ENCODE peak calls at places on chromosomes 16 and 17, in six cellular contexts. J, R, S, T, G and L are unnamed samples.

GRCh38 chr17:79946352-79947231 is 89.1 kb downstream of the TBC1D16 start:
- DNase-seq in G (no peak), J (peak; percentile 56), R (peak; percentile 37), S (peak; percentile 17), T (no peak), L (no peak)

GRCh38 chr16:29698484-29699323 is 19.7 kb downstream of the QPRT start:
- DNase-seq in T (no peak), R (peak; percentile 25), G (no peak), J (no peak), S (no peak), L (no peak)

GRCh38 chr16:57607676-57608461 is 20.6 kb upstream of the ADGRG1 start:
- DNase-seq in R (no peak), J (no peak), S (no peak), T (no peak), G (no peak), L (no peak)

GRCh38 chr17:29420128-29420527 is 30.0 kb downstream of the TAOK1 start:
- DNase-seq in J (no peak), S (no peak), T (no peak), G (no peak), R (no peak), L (no peak)

GRCh38 chr16:67154578-67155304 is 3.9 kb upstream of the B3GNT9 start:
- DNase-seq in S (no peak), T (no peak), R (no peak), J (peak; percentile 75), G (no peak), L (no peak)

GRCh38 chr17:57407287-57408063 is 151.2 kb downstream of the MSI2 start:
- DNase-seq in T (peak; percentile 94), R (no peak), G (no peak), J (no peak), S (no peak), L (no peak)

GRCh38 chr16:54936086-54936978 is 5.7 kb downstream of the IRX5 start:
- DNase-seq in T (no peak), G (no peak), S (no peak), R (no peak), J (no peak), L (no peak)

GRCh38 chr16:88635671-88636070 is 2.7 kb upstream of the IL17C start:
- DNase-seq in J (peak; percentile 75), T (no peak), G (no peak), S (no peak), R (no peak), L (no peak)

GRCh38 chr16:13938480-13938879 is 18.5 kb downstream of the ERCC4 start:
- DNase-seq in R (no peak), J (no peak), G (no peak), T (no peak), S (no peak), L (no peak)

GRCh38 chr16:82681592-82681991 is 54.8 kb downstream of the CDH13 start:
- DNase-seq in R (no peak), J (no peak), G (no peak), S (no peak), T (no peak), L (no peak)

GRCh38 chr17:798246-798645 is 16.1 kb downstream of the MRM3 start:
- DNase-seq in J (peak; percentile 16), S (no peak), T (no peak), G (no peak), R (no peak), L (no peak)

GRCh38 chr17:8726951-8727555 is 17.6 kb downstream of the CCDC42 start:
- DNase-seq in S (no peak), T (no peak), G (no peak), J (no peak), R (no peak), L (no peak)

GRCh38 chr16:64370112-64370511 is 751.8 kb downstream of the CDH11 start:
- DNase-seq in G (no peak), R (no peak), J (no peak), S (no peak), T (no peak), L (no peak)

GRCh38 chr16:84881702-84882521 is 62.1 kb downstream of the CRISPLD2 start:
- DNase-seq in J (no peak), G (no peak), R (no peak), S (no peak), T (peak; percentile 77), L (peak; percentile 66)

GRCh38 chr16:70749681-70750601 is 51.0 kb downstream of the VAC14 start:
- DNase-seq in S (peak; percentile 72), J (no peak), T (no peak), G (no peak), R (no peak), L (no peak)

GRCh38 chr17:31580331-31581021 is 189.0 kb downstream of the RAB11FIP4 start:
- DNase-seq in S (no peak), G (no peak), J (no peak), R (peak; percentile 78), T (peak; percentile 80), L (no peak)

GRCh38 chr16:1539720-1540555 is 6.5 kb downstream of the TMEM204 start:
- DNase-seq in G (no peak), S (peak; percentile 11), T (no peak), J (no peak), R (no peak), L (no peak)

GRCh38 chr17:79923974-79924638 is 84.9 kb upstream of the CBX4 start:
- DNase-seq in R (no peak), T (no peak), S (no peak), J (no peak), G (peak; percentile 55), L (no peak)

GRCh38 chr16:53323924-53324323 is 110.3 kb upstream of the RBL2 start:
- DNase-seq in S (no peak), J (no peak), R (no peak), T (no peak), G (no peak), L (no peak)

GRCh38 chr17:17439971-17440843 is 36.6 kb upstream of the MED9 start:
- DNase-seq in S (no peak), J (peak; percentile 88), R (peak; percentile 80), G (peak; percentile 75), T (no peak), L (no peak)

GRCh38 chr16:1899641-1900451 is 18.4 kb downstream of the HS3ST6 start:
- DNase-seq in T (no peak), G (no peak), S (no peak), J (no peak), R (no peak), L (no peak)

DNA sequence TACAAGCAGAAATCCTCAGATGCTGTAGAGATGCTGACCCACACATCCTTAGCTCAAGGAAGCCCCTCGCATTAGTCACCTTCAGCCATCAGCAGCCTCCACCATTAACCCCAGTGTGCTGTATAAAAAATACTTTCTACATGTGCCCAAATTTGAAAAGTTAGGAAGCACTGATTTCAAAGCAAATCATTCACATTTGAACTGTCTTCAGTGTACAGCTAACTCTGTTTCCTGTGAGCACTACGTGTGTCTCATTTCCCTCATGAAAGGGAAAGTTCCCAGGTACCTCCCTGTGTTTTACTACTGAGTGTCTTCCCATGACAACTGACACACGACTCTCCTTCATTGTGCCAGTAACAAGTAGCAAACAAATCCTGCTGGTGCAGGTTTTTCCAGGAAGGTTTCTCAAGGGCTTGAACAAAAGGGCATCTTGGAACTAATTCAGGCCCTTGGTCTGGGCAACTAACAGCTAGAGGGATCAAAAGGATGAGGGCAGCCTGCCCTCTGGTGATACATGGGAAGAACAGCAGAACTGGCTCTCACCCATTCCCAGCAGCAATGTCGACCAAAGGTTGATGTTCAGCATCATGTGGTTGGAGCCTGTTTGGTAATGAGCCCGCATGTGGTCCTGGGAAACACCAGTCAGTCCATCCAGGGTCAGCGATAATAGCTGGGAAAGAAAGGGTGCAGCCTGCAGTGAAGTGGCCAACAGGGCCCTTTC is 4.0 kb downstream of the SLC35B1 start:
- DNase-seq in G (peak; percentile 59), T (peak; percentile 46), J (peak; percentile 17), R (no peak), S (no peak), L (no peak)
- TF ChIP-seq CTCF in G (peak; percentile 76), T (peak; percentile 68), J (peak; percentile 44), R (peak; percentile 46), S (no peak), L (peak; percentile 50)

DNA sequence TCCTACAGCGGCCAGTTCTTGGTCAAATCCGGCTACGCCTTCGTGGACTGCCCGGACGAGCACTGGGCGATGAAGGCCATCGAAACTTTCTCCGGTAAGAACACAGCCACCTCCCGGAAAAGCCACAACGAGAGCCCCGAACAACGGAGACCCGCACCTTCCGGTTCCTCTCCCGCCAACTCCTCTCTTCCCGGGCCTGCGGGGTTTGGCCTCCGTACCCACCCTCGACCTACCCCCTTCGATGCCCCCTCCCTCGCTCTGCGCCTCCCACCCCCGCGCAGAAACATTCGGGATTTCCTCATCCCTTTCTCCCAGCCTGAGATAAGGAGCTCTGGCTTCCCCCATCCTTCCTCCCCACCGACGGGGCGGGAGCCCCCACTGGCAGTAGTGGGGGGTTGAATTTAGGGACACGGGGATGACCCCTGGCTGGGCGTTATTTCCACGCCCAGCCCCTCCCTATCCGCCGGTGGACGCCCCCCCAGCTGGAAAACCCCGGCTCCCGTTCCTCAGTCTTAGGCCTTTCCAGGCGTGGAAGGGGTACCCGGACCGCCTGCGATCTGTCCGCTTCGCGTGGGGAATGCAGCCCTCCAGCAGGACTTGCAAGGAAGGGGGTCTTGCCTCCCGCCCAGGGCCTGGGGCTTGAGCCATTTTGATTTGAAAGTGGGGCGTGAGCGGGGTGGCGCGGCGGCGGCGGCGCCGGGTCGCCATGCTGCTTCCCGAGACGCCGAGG is 807 bp downstream of the IGF2BP1 start:
- DNase-seq in T (no peak), J (no peak), R (no peak), G (peak; percentile 35), S (no peak), L (no peak)
- H3K4me3 ChIP-seq in T (peak overlapping the region; percentile 96), J (peak overlapping the region; percentile 33), R (peak overlapping the region; percentile 34), G (peak overlapping the region; percentile 83), S (no peak overlapping the region), L (peak overlapping the region; percentile 51)

GRCh38 chr17:42937712-42938596 is 26.3 kb downstream of the AARSD1 start:
- DNase-seq in G (peak; percentile 78), T (no peak), S (peak; percentile 26), J (no peak), R (no peak), L (no peak)
- TF ChIP-seq CTCF in G (peak; percentile 90), T (peak; percentile 79), S (peak; percentile 23), J (peak; percentile 55), R (peak; percentile 64), L (peak; percentile 70)

GRCh38 chr17:39360537-39360936 is 40.9 kb downstream of the FBXL20 start:
- DNase-seq in T (no peak), J (no peak), S (no peak), G (no peak), R (no peak), L (no peak)

GRCh38 chr17:39364236-39365025 is 37.0 kb downstream of the FBXL20 start:
- DNase-seq in G (no peak), R (no peak), T (no peak), J (no peak), S (no peak), L (no peak)

GRCh38 chr17:39365872-39366271 is 35.6 kb downstream of the FBXL20 start:
- DNase-seq in G (no peak), R (no peak), S (no peak), T (no peak), J (no peak), L (no peak)

GRCh38 chr17:39361064-39361463 is 40.4 kb downstream of the FBXL20 start:
- DNase-seq in R (no peak), J (no peak), G (no peak), T (no peak), S (no peak), L (no peak)

DNA sequence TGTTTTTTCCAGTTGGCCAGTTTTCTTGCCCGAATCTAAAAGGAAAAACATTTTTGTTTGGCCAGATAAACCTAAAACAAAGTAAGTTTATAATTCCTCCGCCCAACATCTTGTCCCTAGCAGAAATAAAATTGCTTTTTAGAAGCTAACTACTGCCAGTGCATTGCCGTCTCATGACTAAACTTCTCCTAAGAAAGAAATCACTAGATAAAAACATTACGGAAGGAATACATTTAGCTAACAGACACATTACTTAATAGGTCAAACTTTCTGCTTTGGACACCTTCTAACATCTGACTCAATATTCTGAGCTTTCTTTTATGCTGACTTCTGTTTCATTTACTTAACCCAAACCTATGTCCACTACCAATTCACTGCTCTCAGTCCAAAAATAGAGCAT is 36.2 kb downstream of the FBXL20 start:
- DNase-seq in G (no peak), J (no peak), T (no peak), R (no peak), S (no peak), L (no peak)
- H3K4me3 ChIP-seq in G (no peak overlapping the region), J (no peak overlapping the region), T (no peak overlapping the region), R (no peak overlapping the region), S (no peak overlapping the region), L (no peak overlapping the region)